ENCODE peak calls at places on chromosomes 11 and 22, in eight cellular contexts. G is activated CD4-positive, alpha-beta T cell treated with anti-CD3 and anti-CD28 coated beads, Interleukin-2, amount 50 U/mL, for 24 hours; N is iPS DF 19.7; J is psoas muscle; S is fibroblast of villous mesenchyme; K is right cardiac atrium; L is LoVo; O is tibial nerve. X is an unnamed sample.
A peak's percentile ranks its signal among the peaks of the same experiment; 100 is the strongest.

GRCh38 chr11:123757976-123758375 is 3.7 kb upstream of the OR6X1 start:
- DNase-seq in G (no peak), K (no peak), S (no peak), L (no peak), J (no peak), N (no peak), O (no peak), X (no peak)

GRCh38 chr11:65524010-65524746 is 705 bp upstream of the SCYL1 start:
- DNase-seq in G (no peak), K (peak; percentile 82), O (peak; percentile 51), S (no peak), N (no peak), J (no peak), L (no peak), X (no peak)

GRCh38 chr11:70067036-70067435 is 11.1 kb upstream of the ANO1 start:
- DNase-seq in K (no peak), O (no peak), J (no peak), L (no peak), S (no peak), N (no peak), G (no peak), X (peak; percentile 57)

GRCh38 chr11:70399681-70400112 is 1.4 kb downstream of the CTTN start:
- DNase-seq in J (peak; percentile 90), K (peak; percentile 91), G (no peak), L (peak; percentile 87), N (no peak), O (peak; percentile 78), S (peak; percentile 96), X (peak; percentile 96)

GRCh38 chr11:126310229-126310991 is 6.5 kb downstream of the DCPS start:
- DNase-seq in K (peak; percentile 88), S (peak; percentile 78), N (peak; percentile 38), O (peak; percentile 86), J (peak; percentile 77), L (peak; percentile 55), G (no peak), X (peak; percentile 95)

GRCh38 chr11:102806296-102806695 is 8.3 kb upstream of the MMP1 start:
- DNase-seq in O (no peak), K (no peak), L (no peak), N (no peak), G (no peak), J (no peak), S (no peak), X (no peak)

GRCh38 chr11:15073361-15074205 is at the start of gene CALCB:
- DNase-seq in S (peak; percentile 9), G (no peak), J (no peak), N (no peak), O (no peak), K (peak; percentile 46), L (no peak), X (no peak)

GRCh38 chr11:86803641-86804040 is 3.3 kb downstream of the PRSS23 start:
- DNase-seq in N (no peak), G (no peak), L (no peak), J (no peak), O (no peak), S (no peak), K (no peak), X (no peak)

GRCh38 chr11:12889243-12889642 is 119.9 kb upstream of the RASSF10 start:
- DNase-seq in K (peak; percentile 67), N (no peak), S (peak; percentile 88), O (peak; percentile 49), L (no peak), G (no peak), J (peak; percentile 37), X (no peak)

GRCh38 chr22:23970201-23970641 is 3.5 kb downstream of the DDTL start:
- DNase-seq in K (no peak), O (no peak), G (no peak), N (no peak), J (no peak), L (no peak), S (no peak), X (peak; percentile 62)

GRCh38 chr22:30565341-30565740 is 9.1 kb downstream of the GAL3ST1 start:
- DNase-seq in O (no peak), K (no peak), J (no peak), L (no peak), S (peak; percentile 57), N (no peak), G (no peak), X (no peak)

GRCh38 chr11:122729139-122729538 is 73.6 kb downstream of the UBASH3B start:
- DNase-seq in N (no peak), L (no peak), G (no peak), J (no peak), S (no peak), O (no peak), K (no peak), X (no peak)

GRCh38 chr11:92324890-92325289 is 100.3 kb downstream of the FAT3 start:
- DNase-seq in G (no peak), K (no peak), S (no peak), L (no peak), J (no peak), N (no peak), O (no peak), X (peak; percentile 39)

GRCh38 chr11:69598147-69598546 is 42.8 kb upstream of the CCND1 start:
- DNase-seq in K (no peak), N (no peak), G (no peak), O (no peak), S (no peak), L (no peak), J (no peak), X (no peak)

GRCh38 chr11:115887316-115887715 is 383.1 kb upstream of the CADM1 start:
- DNase-seq in G (no peak), J (no peak), N (no peak), L (no peak), O (no peak), S (no peak), K (no peak), X (peak; percentile 74)

GRCh38 chr11:119823077-119823476 is 94.1 kb upstream of the NECTIN1 start:
- DNase-seq in L (no peak), K (no peak), N (no peak), S (no peak), O (no peak), J (no peak), G (no peak), X (no peak)

X was measured in esophagus muscularis mucosa.